ENCODE peak calls at places on chromosomes 1 and 21, in five cellular contexts. W is HFFc6; C is fibroblast of lung; V is endothelial cell; N is activated CD8-positive, alpha-beta T cell treated with anti-CD3 and anti-CD28 coated beads for 36 hours. G is an unnamed sample.

GRCh38 chr1:201676061-201676644 is 137.2 kb downstream of the NAV1 start:
- DNase-seq in N (no peak), V (no peak), C (peak), W (peak), G (peak)

GRCh38 chr1:178962853-178963810 is 62.6 kb upstream of the FAM20B start:
- DNase-seq in V (no peak), W (no peak), C (no peak), N (no peak), G (no peak)

GRCh38 chr1:246067432-246068021 is 439.6 kb downstream of the SMYD3 start:
- DNase-seq in W (peak), N (peak), C (peak), V (no peak), G (no peak)

GRCh38 chr1:181918893-181919728 is 142.4 kb downstream of the ZNF648 start:
- DNase-seq in N (no peak), W (no peak), V (no peak), C (no peak), G (no peak)

GRCh38 chr1:54551891-54552290 is 3.9 kb downstream of the ACOT11 start:
- DNase-seq in V (no peak), N (no peak), W (no peak), C (no peak), G (no peak)

GRCh38 chr1:7207875-7208646 is 422.8 kb downstream of the CAMTA1 start:
- DNase-seq in N (peak), V (peak), W (peak), C (peak), G (peak)

GRCh38 chr1:227796359-227796915 is 19.0 kb upstream of the PRSS38 start:
- DNase-seq in C (no peak), V (no peak), W (no peak), N (no peak), G (no peak)

GRCh38 chr1:89889336-89889640 is 68.5 kb downstream of the LRRC8D start:
- DNase-seq in V (no peak), N (no peak), C (no peak), W (no peak), G (no peak)

GRCh38 chr1:222465211-222466041 is 82.5 kb downstream of the HHIPL2 start:
- DNase-seq in N (peak), V (peak), C (peak), W (peak), G (peak)

GRCh38 chr1:20164694-20165202 is 21.1 kb upstream of the UBXN10 start:
- DNase-seq in V (no peak), W (no peak), C (peak), N (no peak), G (no peak)

GRCh38 chr1:94906382-94906781 is 20.5 kb downstream of the CNN3 start:
- DNase-seq in W (no peak), V (no peak), N (no peak), C (no peak), G (no peak)

GRCh38 chr1:42379794-42380616 is 587 bp upstream of the RIMKLA start:
- DNase-seq in C (peak), N (peak), V (peak), W (peak), G (peak)

GRCh38 chr1:23529146-23530088 is 1.6 kb downstream of the E2F2 start:
- DNase-seq in N (peak), C (no peak), V (no peak), W (no peak), G (no peak)

GRCh38 chr1:205748398-205749093 is 1.4 kb downstream of the NUCKS1 start:
- DNase-seq in N (peak), V (no peak), W (peak), C (peak), G (peak)

GRCh38 chr1:214552174-214552608 is 789 bp upstream of the PTPN14 start:
- DNase-seq in W (peak), C (peak), V (peak), N (no peak), G (peak)

GRCh38 chr1:185850366-185850765 is 116.2 kb downstream of the HMCN1 start:
- DNase-seq in W (peak), N (no peak), C (no peak), V (no peak), G (no peak)

GRCh38 chr21:44892095-44892494 is 18.6 kb upstream of the PTTG1IP start:
- DNase-seq in C (no peak), N (no peak), W (no peak), V (no peak), G (no peak)

GRCh38 chr1:57363643-57364042 is 60.2 kb downstream of the DAB1 start:
- DNase-seq in V (no peak), W (no peak), N (no peak), C (no peak), G (no peak)

GRCh38 chr1:234600418-234601216 is 9.4 kb downstream of the IRF2BP2 start:
- DNase-seq in C (no peak), V (no peak), N (peak), W (no peak), G (no peak)

GRCh38 chr1:108316545-108316944 is 72.7 kb upstream of the NBPF4 start:
- DNase-seq in W (peak), V (no peak), N (no peak), C (peak), G (no peak)
- TF ChIP-seq CTCF in W (peak), V (peak), N (no peak), C (peak), G (peak)

DNA sequence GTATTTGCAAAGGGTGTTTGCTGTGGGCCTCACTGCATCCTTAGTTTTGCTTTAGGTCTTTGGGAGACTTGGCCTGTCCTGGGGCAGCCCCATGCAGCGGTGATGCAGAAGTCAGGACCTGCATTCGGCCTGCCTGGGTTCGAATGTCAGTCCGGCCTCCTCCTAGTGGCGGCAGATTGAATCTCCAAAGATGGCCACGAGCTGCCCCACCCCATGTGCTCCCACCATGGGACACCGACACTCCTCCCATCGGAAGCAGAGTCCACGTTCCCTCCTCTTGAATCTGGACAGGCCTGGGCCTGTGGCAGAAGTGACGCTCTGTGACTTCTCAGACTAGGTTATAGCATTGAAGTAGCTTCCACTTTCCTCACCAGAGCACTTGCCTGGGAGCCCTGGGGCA is 16.3 kb upstream of the NPPB start:
- DNase-seq in N (no peak), C (no peak), W (no peak), V (no peak), G (no peak)
- TF ChIP-seq CTCF in N (no peak), C (no peak), W (peak), V (no peak), G (no peak)

GRCh38 chr1:100455478-100456072 is 82.4 kb upstream of the GPR88 start:
- DNase-seq in N (no peak), W (peak), C (peak), V (no peak), G (peak)
- TF ChIP-seq CTCF in N (peak), W (peak), C (no peak), V (peak), G (peak)

GRCh38 chr1:29164588-29164987 is 17.1 kb downstream of the SRSF4 start:
- DNase-seq in W (no peak), V (no peak), C (no peak), N (no peak), G (no peak)

GRCh38 chr1:29167904-29168303 is 13.8 kb downstream of the SRSF4 start:
- DNase-seq in W (no peak), C (no peak), V (no peak), N (no peak), G (no peak)

GRCh38 chr1:29161977-29162376 is 19.7 kb downstream of the SRSF4 start:
- DNase-seq in W (no peak), N (no peak), V (no peak), C (no peak), G (no peak)

GRCh38 chr1:29162476-29163138 is 19.1 kb downstream of the SRSF4 start:
- DNase-seq in W (no peak), V (no peak), N (no peak), C (peak), G (peak)

DNA sequence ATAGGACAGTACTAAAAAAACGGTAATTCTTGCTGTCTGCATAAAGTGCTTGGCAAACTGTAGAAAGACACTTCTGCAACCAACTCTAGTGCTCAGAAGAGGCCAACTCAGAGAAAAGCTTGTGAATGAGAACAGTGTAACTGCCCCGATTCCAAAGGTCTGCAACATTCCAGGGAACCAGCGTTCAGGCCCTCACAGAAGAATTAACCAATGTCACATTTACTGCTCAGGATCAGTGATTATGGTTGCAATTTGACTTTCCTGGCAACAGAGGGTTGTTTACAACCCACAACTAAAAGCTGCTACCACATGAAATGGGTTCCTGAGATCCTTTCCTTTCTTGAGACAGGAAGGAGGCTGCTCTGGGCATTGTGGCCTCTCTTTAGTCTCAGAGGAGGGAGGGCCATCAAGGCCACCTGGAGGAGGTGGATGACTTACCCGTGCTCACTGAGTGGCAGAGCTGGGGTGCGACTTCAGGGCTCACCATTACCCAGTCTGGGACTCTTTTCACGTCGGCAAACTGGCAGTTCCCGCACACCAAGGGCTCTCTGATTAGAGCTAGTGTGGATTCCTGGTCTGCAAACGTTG is 15.3 kb downstream of the SRSF4 start:
- DNase-seq in V (no peak), W (no peak), N (no peak), C (no peak), G (no peak)
- TF ChIP-seq CTCF in V (no peak), W (no peak), N (no peak), C (no peak), G (no peak)

DNA sequence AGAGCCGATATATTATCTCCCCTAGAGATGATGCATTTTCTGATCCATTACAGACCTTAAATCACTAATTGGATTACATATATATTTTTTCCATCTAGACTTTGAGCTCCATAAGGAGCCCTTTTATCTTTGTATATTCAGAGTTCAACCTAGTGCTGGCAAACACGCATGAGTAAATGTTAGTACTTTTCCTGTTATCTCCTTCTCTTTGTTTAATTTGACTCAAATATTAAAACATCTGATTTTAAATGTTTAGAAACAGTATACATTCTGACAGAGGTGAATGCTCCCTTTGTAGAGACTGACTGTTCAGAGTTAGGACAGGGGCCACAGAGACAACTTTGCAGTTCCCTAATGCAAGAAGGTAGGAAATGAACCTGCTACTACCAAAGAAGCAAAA is 37.1 kb downstream of the EIF2B3 start:
- DNase-seq in W (no peak), N (no peak), V (no peak), C (no peak), G (no peak)
- TF ChIP-seq CTCF in W (no peak), N (no peak), V (no peak), C (no peak), G (no peak)

DNA sequence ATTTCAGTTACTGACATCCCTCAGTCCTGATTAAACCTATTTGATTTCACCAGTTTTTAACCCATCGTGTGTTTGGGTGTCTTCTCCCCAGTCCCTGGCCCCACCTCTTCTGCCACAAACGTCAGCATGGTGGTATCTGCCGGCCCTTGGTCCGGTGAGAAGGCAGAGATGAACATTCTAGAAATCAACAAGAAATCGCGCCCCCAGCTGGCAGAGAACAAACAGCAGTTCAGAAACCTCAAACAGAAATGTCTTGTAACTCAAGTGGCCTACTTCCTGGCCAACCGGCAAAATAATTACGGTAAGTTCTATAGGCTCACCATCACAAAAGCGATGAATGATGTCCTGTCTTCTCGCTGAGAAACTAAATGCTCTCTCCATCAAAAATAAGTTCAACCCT is 28.7 kb downstream of the NBPF3 start:
- DNase-seq in C (peak), V (peak), N (peak), W (peak), G (no peak)
- TF ChIP-seq CTCF in C (peak), V (peak), N (peak), W (peak), G (peak)